ENCODE peak calls at places on chromosomes 4 and X, in six cellular contexts. M is T-helper 1 cell, V is psoas muscle, K is ELF-1, F is NCI-H524 treated with DMSO at 0.1 percent for 48 hours, X is endothelial cell of umbilical vein. H is an unnamed sample.

GRCh38 chr4:83438719-83439118 is 16.9 kb downstream of the HELQ start:
- DNase-seq in V (no peak), M (no peak), X (no peak), K (no peak), F (no peak), H (no peak)

GRCh38 chr4:189092596-189092995 is 848.1 kb upstream of the FRG1 start:
- DNase-seq in V (no peak), M (no peak), F (no peak), X (no peak), K (no peak), H (no peak)

GRCh38 chrX:106397788-106398538 is 213.8 kb upstream of the RADX start:
- DNase-seq in X (no peak), M (no peak), V (no peak), K (no peak), F (peak; percentile 0), H (no peak)

GRCh38 chrX:124349054-124349453 is 2.7 kb downstream of the SH2D1A start:
- DNase-seq in M (no peak), K (no peak), X (no peak), F (no peak), V (no peak), H (no peak)

GRCh38 chr4:128228021-128228571 is 59.5 kb downstream of the PGRMC2 start:
- DNase-seq in M (no peak), X (no peak), F (peak; percentile 73), V (no peak), K (peak; percentile 36), H (no peak)

GRCh38 chr4:1722551-1723071 is 1.3 kb downstream of the TACC3 start:
- DNase-seq in F (no peak), V (no peak), K (no peak), M (no peak), X (no peak), H (peak; percentile 54)

GRCh38 chr4:105191621-105192210 is 45.0 kb downstream of the TET2 start:
- DNase-seq in V (no peak), K (no peak), X (peak; percentile 67), F (peak; percentile 88), M (no peak), H (no peak)

GRCh38 chrX:38959736-38960534 is 158.7 kb downstream of the MID1IP1 start:
- DNase-seq in F (no peak), X (no peak), K (peak; percentile 56), M (no peak), V (no peak), H (no peak)

GRCh38 chr4:82372502-82372873 is 1.3 kb downstream of the HNRNPD start:
- DNase-seq in M (no peak), K (peak; percentile 65), X (peak; percentile 35), F (no peak), V (no peak), H (peak; percentile 64)